ENCODE peak calls at places on chromosomes 12 and 14, in six cellular contexts. V is astrocyte, B is PC-9, R is mammary epithelial cell, T is GM23338, Y is fibroblast of lung. F is an unnamed sample.

GRCh38 chr14:59116984-59117415 is 71.5 kb upstream of the DAAM1 start:
- DNase-seq in R (peak), V (peak), Y (no peak), B (peak), T (no peak), F (no peak)

GRCh38 chr12:8989425-8989824 is at the start of gene KLRG1:
- DNase-seq in V (no peak), B (no peak), T (no peak), Y (no peak), R (no peak), F (no peak)

GRCh38 chr12:69534389-69534822 is 50.9 kb upstream of the CCT2 start:
- DNase-seq in T (peak), R (peak), V (peak), B (peak), Y (peak), F (peak)

GRCh38 chr12:48813464-48814312 is 4.6 kb upstream of the CACNB3 start:
- DNase-seq in T (peak), V (peak), R (no peak), Y (peak), B (no peak), F (peak)

GRCh38 chr14:29637406-29637805 is 290.2 kb downstream of the PRKD1 start:
- DNase-seq in T (no peak), V (peak), Y (peak), R (no peak), B (no peak), F (peak)

GRCh38 chr12:80582431-80582830 is 125.0 kb upstream of the MYF6 start:
- DNase-seq in Y (no peak), B (no peak), T (no peak), R (no peak), V (no peak), F (no peak)

GRCh38 chr12:113092478-113093408 is 36.2 kb downstream of the DTX1 start:
- DNase-seq in B (no peak), T (peak), R (no peak), V (no peak), Y (no peak), F (no peak)

GRCh38 chr12:5083955-5084849 is 40.5 kb downstream of the KCNA5 start:
- DNase-seq in V (peak), B (no peak), Y (peak), R (peak), T (peak), F (peak)

GRCh38 chr14:33401326-33401725 is 462.6 kb downstream of the NPAS3 start:
- DNase-seq in B (no peak), R (no peak), V (peak), T (no peak), Y (no peak), F (no peak)

GRCh38 chr12:97017213-97017612 is 110.2 kb downstream of the NEDD1 start:
- DNase-seq in Y (no peak), B (no peak), V (no peak), R (no peak), T (no peak), F (no peak)
- TF ChIP-seq CTCF in Y (no peak), B (no peak), V (no peak), R (no peak), T (no peak), F (no peak)

DNA sequence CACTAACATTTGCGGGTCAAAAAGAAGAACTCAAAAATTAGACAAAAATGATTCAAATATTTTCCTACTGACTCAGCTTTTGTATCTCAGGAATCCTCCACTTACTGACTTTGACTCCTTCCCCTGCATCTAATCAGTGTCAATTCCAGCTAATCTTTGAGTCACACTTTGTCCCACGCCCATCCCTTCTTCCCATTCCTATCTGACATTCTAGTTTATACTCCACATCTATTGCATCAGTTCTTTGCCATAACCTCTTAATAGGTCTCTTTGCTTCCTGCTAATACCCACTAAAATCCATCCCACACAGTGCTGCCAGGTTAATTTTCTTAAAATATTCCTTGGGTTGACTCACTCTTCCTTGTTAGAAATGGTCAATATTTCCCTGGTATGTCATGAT is 19.1 kb downstream of the BBS10 start:
- DNase-seq in V (peak), Y (peak), B (peak), R (peak), T (no peak), F (peak)
- H2AFZ ChIP-seq in V (no peak), Y (no peak), B (no peak), R (no peak), T (no peak), F (no peak)

GRCh38 chr14:68539311-68539737 is 253.5 kb downstream of the ZFP36L1 start:
- DNase-seq in Y (no peak), B (no peak), V (no peak), R (no peak), T (peak), F (no peak)
- H3K27ac ChIP-seq in Y (no peak), B (no peak), V (no peak), R (no peak), T (no peak), F (no peak)

GRCh38 chr12:6489449-6489848 is 3.6 kb downstream of the MRPL51 start:
- DNase-seq in R (no peak), T (no peak), Y (no peak), B (no peak), V (no peak), F (no peak)

GRCh38 chr12:6494968-6495367 is 1.1 kb downstream of the NCAPD2 start:
- DNase-seq in V (no peak), T (no peak), Y (no peak), B (no peak), R (peak), F (no peak)

GRCh38 chr12:6494351-6494743 is 445 bp downstream of the NCAPD2 start:
- DNase-seq in T (peak), V (no peak), R (no peak), B (no peak), Y (no peak), F (no peak)

GRCh38 chr12:6492838-6493579 is at the start of gene MRPL51:
- DNase-seq in V (peak), Y (peak), R (peak), B (peak), T (peak), F (peak)

GRCh38 chr12:6493580-6494350 is at the start of gene NCAPD2:
- DNase-seq in Y (peak), V (peak), T (peak), B (peak), R (peak), F (peak)
- TF ChIP-seq CTCF in Y (peak), V (peak), T (peak), B (peak), R (peak), F (no peak)